ENCODE peak calls at places on chromosomes 2 and 18, in five cellular contexts. L, P, X, Q and C are unnamed samples. For H3K4me1 and H3K9me3, the result is how much of the 10 kb centered on the place peaks cover.

GRCh38 chr2:217465136-217465535 is 537.7 kb downstream of the TNS1 start:
- DNase-seq in L (no peak), P (no peak), X (no peak), Q (no peak), C (no peak)

GRCh38 chr2:28352104-28352503 is 40.6 kb upstream of the FOSL2 start:
- DNase-seq in L (no peak), P (peak), X (no peak), Q (peak), C (no peak)

GRCh38 chr2:8893978-8894820 is 56.8 kb upstream of the KIDINS220 start:
- DNase-seq in L (no peak), P (no peak), X (no peak), Q (no peak), C (no peak)

GRCh38 chr2:115558725-115559124 is 1116.3 kb downstream of the DPP10 start:
- DNase-seq in L (no peak), P (no peak), X (no peak), Q (no peak), C (no peak)

GRCh38 chr2:203016716-203017115 is 2.0 kb downstream of the NBEAL1 start:
- DNase-seq in L (peak), P (no peak), X (no peak), Q (peak), C (no peak)

GRCh38 chr2:1989216-1989615 is 244.9 kb upstream of the PXDN start:
- DNase-seq in L (no peak), P (no peak), X (no peak), Q (no peak), C (no peak)

GRCh38 chr2:219444566-219445091 is 10.0 kb downstream of the SPEG start:
- DNase-seq in L (peak), P (no peak), X (no peak), Q (no peak), C (no peak)

GRCh38 chr2:120887844-120888243 is 152.2 kb downstream of the GLI2 start:
- DNase-seq in L (no peak), P (peak), X (no peak), Q (no peak), C (no peak)

GRCh38 chr18:9365406-9365805 is 30.8 kb downstream of the TWSG1 start:
- DNase-seq in L (peak), P (no peak), X (no peak), Q (peak), C (no peak)

GRCh38 chr2:239465017-239466001 is 64.5 kb upstream of the HDAC4 start:
- DNase-seq in L (peak), P (no peak), X (no peak), Q (peak), C (peak)

GRCh38 chr2:128638741-128639477 is 320.2 kb upstream of the HS6ST1 start:
- DNase-seq in L (peak), P (no peak), X (peak), Q (peak), C (peak)

GRCh38 chr2:44745922-44746321 is 195.6 kb upstream of the SIX3 start:
- DNase-seq in L (no peak), P (no peak), X (no peak), Q (no peak), C (no peak)

DNA sequence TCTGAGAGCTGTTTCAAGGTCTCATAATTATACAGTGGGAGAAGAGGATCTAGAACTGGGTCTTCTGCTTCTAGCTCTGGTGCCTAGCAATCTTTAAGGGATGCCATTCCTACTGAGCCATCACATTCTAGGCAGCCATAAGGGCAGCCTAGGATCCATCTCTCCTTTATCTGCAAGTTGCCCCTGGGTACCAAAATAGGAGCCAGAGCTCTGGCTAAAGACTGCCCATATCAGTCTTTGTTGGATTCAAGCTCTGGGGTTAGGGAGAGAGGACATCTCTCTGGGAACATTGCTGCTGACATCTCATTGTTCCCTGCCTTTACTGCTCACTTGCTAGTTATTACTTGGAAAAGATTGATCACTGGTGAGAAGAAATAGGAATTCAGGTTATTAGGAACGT is 102.3 kb downstream of the CDC42EP3 start:
- DNase-seq in L (no peak), P (no peak), X (no peak), Q (no peak), C (no peak)
- H3K4me1 ChIP-seq in L (half or more), P (under half), X (under half), Q (half or more), C (under half)

GRCh38 chr2:6202756-6203155 is 510.6 kb downstream of the SOX11 start:
- DNase-seq in L (no peak), P (no peak), X (no peak), Q (no peak), C (no peak)

GRCh38 chr2:6203297-6203959 is 511.2 kb downstream of the SOX11 start:
- DNase-seq in L (no peak), P (no peak), X (no peak), Q (no peak), C (no peak)
- H3K9me3 ChIP-seq in L (under half), P (under half), X (under half), Q (under half), C (under half)

DNA sequence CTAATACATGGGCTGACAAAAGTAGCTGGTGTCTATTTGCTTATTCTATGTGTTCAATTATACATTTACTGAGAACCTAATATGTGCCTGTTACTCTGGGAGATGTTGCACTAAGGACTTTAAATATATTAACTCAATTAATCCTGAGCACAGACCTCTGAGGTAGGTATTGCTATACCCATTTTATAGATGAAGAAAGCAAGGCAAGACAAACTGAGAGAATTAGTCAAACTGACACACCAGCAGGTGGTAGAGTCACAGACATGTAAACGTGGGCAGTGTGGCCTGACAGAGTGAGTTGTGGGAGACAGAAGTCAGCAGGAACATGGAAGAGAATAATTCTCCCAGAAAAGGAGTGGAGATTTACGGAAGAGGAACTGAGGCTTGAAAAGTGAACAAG is 428.9 kb downstream of the LPIN1 start:
- DNase-seq in L (no peak), P (no peak), X (no peak), Q (no peak), C (no peak)
- H3K4me1 ChIP-seq in L (under half), P (under half), X (under half), Q (under half), C (under half)

GRCh38 chr18:25880441-25880840 is 210.0 kb downstream of the SS18 start:
- DNase-seq in L (no peak), P (no peak), X (no peak), Q (no peak), C (no peak)

GRCh38 chr18:25883091-25883490 is 207.3 kb downstream of the SS18 start:
- DNase-seq in L (no peak), P (no peak), X (no peak), Q (no peak), C (no peak)

DNA sequence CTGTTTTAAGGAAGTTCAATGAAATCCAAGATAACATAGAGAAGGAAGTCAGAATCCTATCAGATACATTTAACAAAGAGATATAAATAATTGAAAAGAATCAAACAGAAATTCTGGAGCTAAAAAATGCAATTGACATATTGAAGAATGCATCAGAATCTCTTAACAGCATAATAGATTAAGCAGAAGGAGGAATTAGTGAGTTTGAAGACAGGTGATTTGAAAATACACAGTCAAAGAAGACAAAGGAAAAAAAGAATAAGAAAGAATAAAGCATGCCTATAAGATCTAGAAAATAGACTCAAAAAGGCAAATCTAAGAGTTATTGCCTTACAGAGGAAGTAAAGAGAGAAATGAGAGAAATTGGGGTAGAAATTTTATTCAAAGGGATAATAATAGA is 204.1 kb downstream of the SS18 start:
- DNase-seq in L (no peak), P (no peak), X (no peak), Q (no peak), C (no peak)
- H3K9me3 ChIP-seq in L (under half), P (under half), X (under half), Q (under half), C (under half)

GRCh38 chr2:20593072-20594034 is 57.5 kb downstream of the HS1BP3 start:
- DNase-seq in L (peak), P (no peak), X (no peak), Q (peak), C (no peak)

GRCh38 chr2:20594048-20594750 is 56.7 kb downstream of the HS1BP3 start:
- DNase-seq in L (no peak), P (no peak), X (no peak), Q (no peak), C (no peak)

GRCh38 chr2:20595439-20596192 is 55.3 kb downstream of the HS1BP3 start:
- DNase-seq in L (no peak), P (no peak), X (no peak), Q (no peak), C (no peak)

GRCh38 chr2:20596193-20596972 is 54.5 kb downstream of the HS1BP3 start:
- DNase-seq in L (no peak), P (no peak), X (no peak), Q (no peak), C (no peak)

DNA sequence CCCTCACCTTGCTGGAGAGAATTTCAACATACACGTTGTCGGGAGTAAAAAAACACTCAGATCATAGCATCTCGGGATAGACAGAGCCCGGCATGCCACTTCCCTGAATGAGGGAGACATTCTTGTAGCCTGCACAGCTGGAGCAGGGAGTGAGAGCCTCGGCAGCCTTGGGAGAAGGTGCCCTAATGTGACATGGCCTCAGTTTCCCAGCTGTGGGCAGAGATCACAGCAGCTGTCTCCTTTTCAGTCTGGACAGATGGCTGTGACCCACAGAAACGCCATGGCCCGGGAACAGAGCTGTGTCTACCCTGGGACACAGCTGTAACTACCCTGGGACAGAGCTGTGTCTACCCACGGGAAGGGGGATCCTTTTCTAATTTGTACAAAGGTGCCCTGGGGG is 55.9 kb downstream of the HS1BP3 start:
- DNase-seq in L (no peak), P (no peak), X (no peak), Q (no peak), C (no peak)
- H3K4me1 ChIP-seq in L (under half), P (under half), X (under half), Q (half or more), C (under half)

DNA sequence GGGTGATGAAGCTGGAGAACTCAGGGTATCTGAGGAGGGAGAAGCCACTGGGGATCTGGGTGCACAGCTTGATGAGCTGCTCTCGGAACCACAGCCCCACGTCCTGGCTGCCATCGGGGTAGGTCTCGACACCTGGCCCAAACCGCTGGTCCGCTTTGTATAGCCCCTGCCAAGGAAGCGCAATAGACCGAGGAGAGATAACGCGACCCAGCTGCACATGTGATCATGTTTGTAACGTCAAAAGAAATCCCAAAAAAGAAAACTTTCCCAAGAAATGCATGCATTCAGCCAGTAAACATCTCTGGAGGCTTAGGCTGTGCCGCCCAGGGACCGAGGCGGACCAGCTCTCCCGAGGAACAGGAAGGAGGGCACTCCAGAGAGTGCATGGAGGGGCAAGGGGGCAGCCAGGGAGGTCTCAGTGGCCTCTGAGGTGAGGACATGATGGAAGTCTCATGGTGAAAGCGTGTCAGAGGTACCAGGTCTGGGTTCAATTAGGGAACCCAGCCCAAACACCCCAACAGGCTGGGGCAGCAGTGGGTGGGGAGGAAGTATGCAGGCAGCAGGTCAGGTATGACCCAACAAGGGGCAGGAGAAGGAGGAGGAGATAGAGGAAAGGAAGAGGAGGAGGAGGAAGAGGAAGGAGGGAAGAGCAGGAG is 28.3 kb downstream of the ANKMY1 start:
- DNase-seq in L (no peak), P (no peak), X (no peak), Q (no peak), C (no peak)
- H3K9me3 ChIP-seq in L (under half), P (under half), X (under half), Q (under half), C (half or more)

GRCh38 chr2:65397122-65397521 is 35.3 kb downstream of the SPRED2 start:
- DNase-seq in L (peak), P (no peak), X (no peak), Q (peak), C (no peak)
- H3K4me1 ChIP-seq in L (under half), P (under half), X (under half), Q (half or more), C (under half)